ENCODE peak calls at places on chromosomes 3 and 15, in eight cellular contexts. E is brain microvascular endothelial cell, P is astrocyte of the spinal cord, U is A549, F is neuronal stem cell, O is Panc1, K is upper lobe of left lung, C is cardiac fibroblast. H is an unnamed sample.

GRCh38 chr3:113136071-113136470 is 75.3 kb upstream of the BOC start:
- DNase-seq in P (no peak), K (no peak), E (no peak), F (no peak), O (peak; percentile 8), U (peak; percentile 38), C (peak; percentile 59), H (peak; percentile 56)

GRCh38 chr15:60074181-60074885 is 70.2 kb downstream of the FOXB1 start:
- DNase-seq in P (peak; percentile 52), K (no peak), F (no peak), E (peak; percentile 24), U (no peak), C (no peak), O (no peak), H (peak; percentile 57)

GRCh38 chr3:86537171-86537570 is 453.8 kb downstream of the VGLL3 start:
- DNase-seq in O (no peak), C (no peak), P (no peak), K (no peak), E (no peak), U (no peak), F (no peak), H (no peak)

GRCh38 chr3:41881233-41881821 is 80.6 kb downstream of the ULK4 start:
- DNase-seq in F (peak; percentile 18), E (peak; percentile 16), O (peak; percentile 10), U (peak; percentile 33), P (peak; percentile 54), C (peak; percentile 63), K (no peak), H (peak; percentile 51)

GRCh38 chr15:91291673-91292072 is 191.6 kb downstream of the SV2B start:
- DNase-seq in U (peak; percentile 37), C (peak; percentile 24), O (no peak), F (no peak), P (no peak), E (no peak), K (no peak), H (peak; percentile 49)

GRCh38 chr3:192121921-192122320 is 605.4 kb downstream of the FGF12 start:
- DNase-seq in F (no peak), K (no peak), E (no peak), U (no peak), P (no peak), O (no peak), C (no peak), H (no peak)

GRCh38 chr3:138496436-138496835 is 62.0 kb downstream of the ESYT3 start:
- DNase-seq in O (no peak), P (no peak), F (no peak), E (no peak), C (no peak), U (no peak), K (no peak), H (no peak)

GRCh38 chr15:78454992-78455391 is 17.0 kb downstream of the IREB2 start:
- DNase-seq in C (no peak), O (no peak), F (no peak), E (no peak), P (no peak), K (no peak), U (no peak), H (no peak)

GRCh38 chr15:56484284-56484683 is 19.3 kb upstream of the MNS1 start:
- DNase-seq in P (no peak), C (no peak), U (no peak), F (no peak), K (no peak), O (no peak), E (no peak), H (no peak)

GRCh38 chr15:89648106-89649012 is 6.9 kb downstream of the KIF7 start:
- DNase-seq in K (peak; percentile 76), C (no peak), O (no peak), F (no peak), E (no peak), P (no peak), U (no peak), H (no peak)
- H3K4me3 ChIP-seq in K (no peak overlapping the region), C (no peak overlapping the region), O (no peak overlapping the region), F (no peak overlapping the region), E (no peak overlapping the region), P (no peak overlapping the region), U (no peak overlapping the region), H (no peak overlapping the region)

GRCh38 chr3:14235896-14236295 is 57.3 kb downstream of the LSM3 start:
- DNase-seq in P (no peak), C (peak; percentile 65), K (no peak), F (no peak), O (no peak), E (no peak), U (no peak), H (no peak)

GRCh38 chr3:14235003-14235876 is 56.6 kb downstream of the LSM3 start:
- DNase-seq in P (no peak), O (no peak), E (no peak), U (no peak), C (peak; percentile 24), K (no peak), F (no peak), H (no peak)

GRCh38 chr3:14237431-14237830 is 58.8 kb downstream of the LSM3 start:
- DNase-seq in U (no peak), K (no peak), C (no peak), O (no peak), P (no peak), F (no peak), E (no peak), H (no peak)

GRCh38 chr3:14231998-14232501 is 53.4 kb downstream of the LSM3 start:
- DNase-seq in U (no peak), P (no peak), K (no peak), F (no peak), O (no peak), E (no peak), C (no peak), H (no peak)

GRCh38 chr3:14234197-14235002 is 55.8 kb downstream of the LSM3 start:
- DNase-seq in C (peak; percentile 41), E (no peak), O (no peak), K (no peak), F (no peak), P (no peak), U (no peak), H (peak; percentile 38)
- H3K4me3 ChIP-seq in C (no peak overlapping the region), E (no peak overlapping the region), O (no peak overlapping the region), K (no peak overlapping the region), F (no peak overlapping the region), P (no peak overlapping the region), U (no peak overlapping the region), H (no peak overlapping the region)

GRCh38 chr15:62756995-62757360 is 285.6 kb upstream of the TPM1 start:
- DNase-seq in O (no peak), E (no peak), F (no peak), U (no peak), K (no peak), C (no peak), P (no peak), H (no peak)

GRCh38 chr15:62760506-62760905 is 282.0 kb upstream of the TPM1 start:
- DNase-seq in F (no peak), K (no peak), E (no peak), C (no peak), O (no peak), U (no peak), P (no peak), H (no peak)

GRCh38 chr15:62758126-62758951 is 284.2 kb upstream of the TPM1 start:
- DNase-seq in U (peak; percentile 41), C (peak; percentile 91), P (peak; percentile 91), K (no peak), F (peak; percentile 44), O (peak; percentile 38), E (peak; percentile 77), H (peak; percentile 87)

GRCh38 chr15:62757535-62757934 is 285.0 kb upstream of the TPM1 start:
- DNase-seq in K (no peak), E (no peak), F (no peak), O (no peak), P (no peak), U (no peak), C (no peak), H (no peak)

GRCh38 chr15:62758952-62759349 is 283.6 kb upstream of the TPM1 start:
- DNase-seq in C (no peak), E (no peak), F (no peak), O (no peak), P (no peak), K (no peak), U (no peak), H (no peak)
- H3K4me3 ChIP-seq in C (no peak overlapping the region), E (no peak overlapping the region), F (no peak overlapping the region), O (no peak overlapping the region), P (no peak overlapping the region), K (no peak overlapping the region), U (no peak overlapping the region), H (no peak overlapping the region)

GRCh38 chr15:62619526-62619925 is 423.0 kb upstream of the TPM1 start:
- DNase-seq in K (no peak), O (no peak), E (no peak), U (no peak), P (no peak), C (no peak), F (no peak), H (no peak)

GRCh38 chr15:62619105-62619504 is 423.4 kb upstream of the TPM1 start:
- DNase-seq in O (no peak), F (no peak), U (no peak), C (no peak), E (no peak), K (no peak), P (no peak), H (peak; percentile 22)

GRCh38 chr15:62625421-62626033 is 417.0 kb upstream of the TPM1 start:
- DNase-seq in O (no peak), K (no peak), F (no peak), E (no peak), C (peak; percentile 35), U (no peak), P (no peak), H (peak; percentile 79)

GRCh38 chr15:62624541-62625399 is 417.8 kb upstream of the TPM1 start:
- DNase-seq in C (peak; percentile 37), U (no peak), E (peak; percentile 42), F (no peak), K (no peak), P (peak; percentile 56), O (no peak), H (peak; percentile 92)

GRCh38 chr15:62622775-62623174 is 419.8 kb upstream of the TPM1 start:
- DNase-seq in K (no peak), E (no peak), P (no peak), C (no peak), U (no peak), F (no peak), O (no peak), H (no peak)
- H3K4me3 ChIP-seq in K (no peak overlapping the region), E (no peak overlapping the region), P (no peak overlapping the region), C (no peak overlapping the region), U (no peak overlapping the region), F (no peak overlapping the region), O (no peak overlapping the region), H (no peak overlapping the region)

GRCh38 chr3:4722103-4722502 is 229.0 kb downstream of the ITPR1 start:
- DNase-seq in P (peak; percentile 81), C (peak; percentile 82), E (peak; percentile 83), F (no peak), U (peak; percentile 89), K (no peak), O (no peak), H (peak; percentile 85)
- H3K4me3 ChIP-seq in P (no peak overlapping the region), C (no peak overlapping the region), E (no peak overlapping the region), F (no peak overlapping the region), U (no peak overlapping the region), K (no peak overlapping the region), O (no peak overlapping the region), H (no peak overlapping the region)

H was measured in fibroblast of mammary gland.